ENCODE peak calls at places on chromosomes 6 and 20, in eight cellular contexts. N is upper lobe of right lung, T is heart right ventricle, U is fibroblast of lung, K is cardiac muscle cell, F is ovary, R is A673, J is left lung. Q is an unnamed sample. For H3K4me1 and H3K9me3, the result is how much of the 10 kb centered on the place peaks cover.

GRCh38 chr6:74731204-74731603 is 474.6 kb downstream of the COL12A1 start:
- DNase-seq in F (no peak), T (no peak), U (peak), J (no peak), K (peak), R (no peak), N (no peak), Q (no peak)

GRCh38 chr20:47552996-47553395 is 51.3 kb downstream of the NCOA3 start:
- DNase-seq in T (no peak), F (no peak), J (no peak), R (no peak), K (no peak), N (no peak), U (no peak), Q (no peak)

GRCh38 chr20:32628960-32629530 is 43.9 kb upstream of the NOL4L start:
- DNase-seq in T (no peak), U (no peak), F (no peak), J (no peak), K (no peak), N (no peak), R (no peak), Q (no peak)

GRCh38 chr6:63307581-63308246 is 12.1 kb downstream of the LGSN start:
- DNase-seq in F (no peak), R (peak), T (no peak), N (no peak), U (peak), K (peak), J (no peak), Q (no peak)

GRCh38 chr6:1607557-1608221 is 2.0 kb upstream of the FOXC1 start:
- DNase-seq in U (no peak), F (no peak), K (no peak), N (no peak), T (no peak), R (no peak), J (no peak), Q (no peak)

GRCh38 chr20:61127311-61128044 is 124.6 kb upstream of the CDH4 start:
- DNase-seq in N (peak), F (no peak), R (no peak), K (no peak), U (peak), T (no peak), J (no peak), Q (no peak)

GRCh38 chr20:62804632-62805364 is at the start of gene OGFR:
- DNase-seq in K (peak), T (peak), U (peak), N (peak), R (peak), J (peak), F (peak), Q (peak)

GRCh38 chr6:91337967-91338366 is 751.1 kb upstream of the MAP3K7 start:
- DNase-seq in U (no peak), R (no peak), T (no peak), N (no peak), F (no peak), J (no peak), K (no peak), Q (no peak)

GRCh38 chr20:51745804-51746203 is 22.4 kb downstream of the ATP9A start:
- DNase-seq in R (no peak), F (no peak), J (no peak), K (no peak), U (no peak), N (no peak), T (no peak), Q (no peak)

DNA sequence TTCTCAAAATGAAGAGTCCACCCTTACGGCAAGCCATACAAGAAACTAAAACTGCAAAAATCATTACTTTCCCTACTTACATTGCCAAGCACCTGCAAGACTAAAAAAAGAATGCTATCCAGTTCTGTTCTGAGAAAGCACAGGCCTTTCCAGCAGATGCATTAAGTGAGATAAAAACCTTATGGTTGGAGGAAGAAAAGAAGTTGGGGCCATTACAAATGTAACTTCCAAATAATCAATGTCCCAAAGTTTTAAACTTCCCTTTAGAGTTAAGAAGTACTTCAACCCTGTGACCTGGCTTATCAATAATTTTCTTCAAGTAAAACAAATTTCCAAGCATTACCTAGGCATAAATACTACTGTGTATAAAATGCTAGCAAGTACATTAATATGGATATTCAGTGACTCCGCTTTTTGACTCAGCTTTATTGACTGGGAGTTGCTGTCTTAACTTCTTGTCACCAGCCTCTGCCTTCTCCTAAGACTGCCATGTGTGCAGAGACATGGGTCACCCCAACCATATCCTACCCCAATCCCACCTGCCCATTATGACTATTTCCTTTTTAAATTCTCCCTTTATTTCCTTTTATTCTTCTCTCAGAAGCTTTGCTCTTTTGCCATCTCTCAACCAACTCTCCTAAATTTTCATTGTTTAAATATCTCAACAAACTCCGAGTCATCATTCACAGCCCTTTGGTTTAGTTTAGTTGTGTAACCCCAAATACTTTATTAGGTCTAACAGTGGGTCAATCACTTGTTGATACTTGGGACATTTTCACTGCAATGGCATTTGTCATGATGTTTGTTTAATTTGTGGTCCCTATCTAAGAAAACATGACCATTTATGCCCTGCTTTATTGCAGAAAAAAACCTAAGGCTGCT is 49.7 kb downstream of the SLC22A23 start:
- DNase-seq in R (no peak), T (no peak), U (no peak), N (no peak), J (no peak), F (no peak), K (no peak), Q (no peak)
- H3K4me1 ChIP-seq in R (under half), T (under half), U (under half), N (under half), J (under half), F (under half), K (half or more), Q (under half)

GRCh38 chr6:67818322-67818721 is 816.8 kb upstream of the ADGRB3 start:
- DNase-seq in R (no peak), K (no peak), U (no peak), F (no peak), J (no peak), N (no peak), T (no peak), Q (no peak)

GRCh38 chr6:67814262-67814661 is 820.8 kb upstream of the ADGRB3 start:
- DNase-seq in U (no peak), R (no peak), N (no peak), F (no peak), T (no peak), J (no peak), K (no peak), Q (no peak)

GRCh38 chr6:67812125-67812524 is 823.0 kb upstream of the ADGRB3 start:
- DNase-seq in R (no peak), J (no peak), F (no peak), T (no peak), K (no peak), N (no peak), U (no peak), Q (no peak)

GRCh38 chr6:67812693-67813092 is 822.4 kb upstream of the ADGRB3 start:
- DNase-seq in K (no peak), N (no peak), T (no peak), R (no peak), J (no peak), U (no peak), F (no peak), Q (no peak)

DNA sequence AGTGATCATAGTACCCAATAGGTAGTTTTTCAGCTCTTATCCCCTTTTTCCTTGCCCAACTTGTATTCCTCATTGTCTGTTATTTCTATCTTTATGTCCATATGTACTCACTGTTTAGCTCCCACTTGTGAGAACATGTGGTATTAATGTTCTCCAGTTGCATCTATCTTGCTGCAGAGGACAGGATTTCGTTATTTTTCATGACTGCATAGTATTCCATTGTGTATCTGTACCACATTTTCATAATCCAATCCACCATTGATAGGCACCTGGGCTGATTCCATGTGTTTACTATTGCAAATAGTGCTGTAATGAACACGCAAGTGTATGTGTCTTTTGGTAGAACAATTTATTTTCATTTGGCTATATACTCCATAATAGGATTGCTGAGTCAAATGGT is 819.5 kb upstream of the ADGRB3 start:
- DNase-seq in J (no peak), T (no peak), U (no peak), F (no peak), N (no peak), K (no peak), R (no peak), Q (no peak)
- H3K9me3 ChIP-seq in J (under half), T (under half), U (under half), F (under half), N (under half), K (under half), R (under half), Q (under half)

GRCh38 chr20:57622201-57622570 is 2.0 kb upstream of the ZBP1 start:
- DNase-seq in U (no peak), T (no peak), R (no peak), K (no peak), N (no peak), F (no peak), J (peak), Q (no peak)
- H3K4me1 ChIP-seq in U (under half), T (under half), R (under half), K (under half), N (under half), F (under half), J (under half), Q (under half)

GRCh38 chr20:59661621-59662020 is 57.3 kb downstream of the PHACTR3 start:
- DNase-seq in F (no peak), R (no peak), N (no peak), K (no peak), J (no peak), U (no peak), T (no peak), Q (no peak)
- H3K9me3 ChIP-seq in F (under half), R (under half), N (under half), K (under half), J (under half), U (under half), T (under half), Q (under half)

GRCh38 chr20:50715694-50716093 is 15.7 kb upstream of the PARD6B start:
- DNase-seq in T (no peak), U (no peak), K (no peak), R (no peak), N (no peak), F (no peak), J (no peak), Q (no peak)
- H3K4me1 ChIP-seq in T (under half), U (under half), K (under half), R (under half), N (under half), F (under half), J (under half), Q (under half)

Q was measured in right cardiac atrium.